ENCODE peak calls at places on chromosomes 11 and 22, in eight cellular contexts. One of them, this sample, is unnamed.

GRCh38 chr22:18057568-18058209 is 20.1 kb upstream of the PEX26 start:
- DNase-seq in left kidney: no peak
- DNase-seq in RWPE1: peak
- DNase-seq in cardiac muscle cell: no peak
- DNase-seq in NCI-H1417: no peak
- DNase-seq in effector memory CD4-positive, alpha-beta T cell: no peak
- DNase-seq in stimulated activated CD4-positive, alpha-beta T cell treated with anti-CD3 and anti-CD28 coated beads, Interleukin-2, amount 100 ng/mL, for 48 hours: no peak
- DNase-seq in CD8-positive, alpha-beta memory T cell: no peak
- DNase-seq in this sample: no peak

GRCh38 chr22:41226728-41227655 is 13.7 kb downstream of the CHADL start:
- DNase-seq in left kidney: no peak
- DNase-seq in CD8-positive, alpha-beta memory T cell: no peak
- DNase-seq in RWPE1: no peak
- DNase-seq in cardiac muscle cell: no peak
- DNase-seq in effector memory CD4-positive, alpha-beta T cell: no peak
- DNase-seq in stimulated activated CD4-positive, alpha-beta T cell treated with anti-CD3 and anti-CD28 coated beads, Interleukin-2, amount 100 ng/mL, for 48 hours: no peak
- DNase-seq in NCI-H1417: no peak
- DNase-seq in this sample: no peak

GRCh38 chr11:124791626-124792341 is 8.4 kb downstream of the MSANTD2 start:
- DNase-seq in NCI-H1417: peak
- DNase-seq in stimulated activated CD4-positive, alpha-beta T cell treated with anti-CD3 and anti-CD28 coated beads, Interleukin-2, amount 100 ng/mL, for 48 hours: no peak
- DNase-seq in effector memory CD4-positive, alpha-beta T cell: no peak
- DNase-seq in RWPE1: no peak
- DNase-seq in CD8-positive, alpha-beta memory T cell: no peak
- DNase-seq in cardiac muscle cell: no peak
- DNase-seq in left kidney: no peak
- DNase-seq in this sample: no peak

GRCh38 chr11:88303037-88303436 is 34.5 kb downstream of the CTSC start:
- DNase-seq in effector memory CD4-positive, alpha-beta T cell: no peak
- DNase-seq in cardiac muscle cell: no peak
- DNase-seq in NCI-H1417: no peak
- DNase-seq in CD8-positive, alpha-beta memory T cell: no peak
- DNase-seq in left kidney: no peak
- DNase-seq in stimulated activated CD4-positive, alpha-beta T cell treated with anti-CD3 and anti-CD28 coated beads, Interleukin-2, amount 100 ng/mL, for 48 hours: no peak
- DNase-seq in RWPE1: no peak
- DNase-seq in this sample: no peak

GRCh38 chr11:38005597-38005996 is 1407.6 kb upstream of the RAG2 start:
- DNase-seq in cardiac muscle cell: no peak
- DNase-seq in stimulated activated CD4-positive, alpha-beta T cell treated with anti-CD3 and anti-CD28 coated beads, Interleukin-2, amount 100 ng/mL, for 48 hours: no peak
- DNase-seq in effector memory CD4-positive, alpha-beta T cell: no peak
- DNase-seq in NCI-H1417: no peak
- DNase-seq in CD8-positive, alpha-beta memory T cell: no peak
- DNase-seq in RWPE1: no peak
- DNase-seq in left kidney: no peak
- DNase-seq in this sample: no peak

GRCh38 chr11:45169310-45170072 is 23.1 kb downstream of the PRDM11 start:
- DNase-seq in CD8-positive, alpha-beta memory T cell: no peak
- DNase-seq in RWPE1: no peak
- DNase-seq in left kidney: no peak
- DNase-seq in NCI-H1417: peak
- DNase-seq in stimulated activated CD4-positive, alpha-beta T cell treated with anti-CD3 and anti-CD28 coated beads, Interleukin-2, amount 100 ng/mL, for 48 hours: no peak
- DNase-seq in effector memory CD4-positive, alpha-beta T cell: no peak
- DNase-seq in cardiac muscle cell: no peak
- DNase-seq in this sample: no peak

GRCh38 chr22:36193171-36193570 is 8.4 kb downstream of the APOL4 start:
- DNase-seq in CD8-positive, alpha-beta memory T cell: no peak
- DNase-seq in NCI-H1417: no peak
- DNase-seq in effector memory CD4-positive, alpha-beta T cell: no peak
- DNase-seq in cardiac muscle cell: no peak
- DNase-seq in left kidney: no peak
- DNase-seq in stimulated activated CD4-positive, alpha-beta T cell treated with anti-CD3 and anti-CD28 coated beads, Interleukin-2, amount 100 ng/mL, for 48 hours: no peak
- DNase-seq in RWPE1: no peak
- DNase-seq in this sample: no peak

GRCh38 chr11:8759634-8760033 is 77.0 kb downstream of the RPL27A start:
- DNase-seq in CD8-positive, alpha-beta memory T cell: no peak
- DNase-seq in cardiac muscle cell: no peak
- DNase-seq in stimulated activated CD4-positive, alpha-beta T cell treated with anti-CD3 and anti-CD28 coated beads, Interleukin-2, amount 100 ng/mL, for 48 hours: no peak
- DNase-seq in effector memory CD4-positive, alpha-beta T cell: no peak
- DNase-seq in NCI-H1417: no peak
- DNase-seq in left kidney: no peak
- DNase-seq in RWPE1: no peak
- DNase-seq in this sample: no peak

GRCh38 chr11:118497831-118498230 is 29.4 kb upstream of the TTC36 start:
- DNase-seq in stimulated activated CD4-positive, alpha-beta T cell treated with anti-CD3 and anti-CD28 coated beads, Interleukin-2, amount 100 ng/mL, for 48 hours: no peak
- DNase-seq in NCI-H1417: no peak
- DNase-seq in cardiac muscle cell: no peak
- DNase-seq in CD8-positive, alpha-beta memory T cell: no peak
- DNase-seq in RWPE1: no peak
- DNase-seq in effector memory CD4-positive, alpha-beta T cell: no peak
- DNase-seq in left kidney: no peak
- DNase-seq in this sample: no peak

GRCh38 chr11:24588075-24588474 is 91.2 kb downstream of the LUZP2 start:
- DNase-seq in NCI-H1417: no peak
- DNase-seq in cardiac muscle cell: no peak
- DNase-seq in CD8-positive, alpha-beta memory T cell: no peak
- DNase-seq in effector memory CD4-positive, alpha-beta T cell: no peak
- DNase-seq in stimulated activated CD4-positive, alpha-beta T cell treated with anti-CD3 and anti-CD28 coated beads, Interleukin-2, amount 100 ng/mL, for 48 hours: no peak
- DNase-seq in RWPE1: peak
- DNase-seq in left kidney: no peak
- DNase-seq in this sample: no peak

GRCh38 chr11:75421902-75422247 is 11.1 kb downstream of the KLHL35 start:
- DNase-seq in RWPE1: no peak
- DNase-seq in CD8-positive, alpha-beta memory T cell: no peak
- DNase-seq in NCI-H1417: no peak
- DNase-seq in cardiac muscle cell: no peak
- DNase-seq in left kidney: no peak
- DNase-seq in stimulated activated CD4-positive, alpha-beta T cell treated with anti-CD3 and anti-CD28 coated beads, Interleukin-2, amount 100 ng/mL, for 48 hours: no peak
- DNase-seq in effector memory CD4-positive, alpha-beta T cell: no peak
- DNase-seq in this sample: no peak

GRCh38 chr22:50027639-50028537 is 15.3 kb upstream of the IL17REL start:
- DNase-seq in CD8-positive, alpha-beta memory T cell: no peak
- DNase-seq in RWPE1: peak
- DNase-seq in left kidney: no peak
- DNase-seq in cardiac muscle cell: no peak
- DNase-seq in NCI-H1417: peak
- DNase-seq in stimulated activated CD4-positive, alpha-beta T cell treated with anti-CD3 and anti-CD28 coated beads, Interleukin-2, amount 100 ng/mL, for 48 hours: peak
- DNase-seq in effector memory CD4-positive, alpha-beta T cell: no peak
- DNase-seq in this sample: no peak

GRCh38 chr22:35467788-35468187 is 67.8 kb downstream of the MCM5 start:
- DNase-seq in effector memory CD4-positive, alpha-beta T cell: no peak
- DNase-seq in NCI-H1417: no peak
- DNase-seq in cardiac muscle cell: peak
- DNase-seq in CD8-positive, alpha-beta memory T cell: no peak
- DNase-seq in stimulated activated CD4-positive, alpha-beta T cell treated with anti-CD3 and anti-CD28 coated beads, Interleukin-2, amount 100 ng/mL, for 48 hours: no peak
- DNase-seq in left kidney: peak
- DNase-seq in RWPE1: no peak
- DNase-seq in this sample: no peak

GRCh38 chr11:130211144-130211543 is 51.6 kb downstream of the ST14 start:
- DNase-seq in left kidney: no peak
- DNase-seq in RWPE1: no peak
- DNase-seq in NCI-H1417: no peak
- DNase-seq in effector memory CD4-positive, alpha-beta T cell: no peak
- DNase-seq in CD8-positive, alpha-beta memory T cell: no peak
- DNase-seq in stimulated activated CD4-positive, alpha-beta T cell treated with anti-CD3 and anti-CD28 coated beads, Interleukin-2, amount 100 ng/mL, for 48 hours: no peak
- DNase-seq in cardiac muscle cell: no peak
- DNase-seq in this sample: no peak

GRCh38 chr11:17423533-17424310 is 35.3 kb upstream of the KCNJ11 start:
- DNase-seq in stimulated activated CD4-positive, alpha-beta T cell treated with anti-CD3 and anti-CD28 coated beads, Interleukin-2, amount 100 ng/mL, for 48 hours: no peak
- DNase-seq in RWPE1: no peak
- DNase-seq in left kidney: no peak
- DNase-seq in CD8-positive, alpha-beta memory T cell: no peak
- DNase-seq in cardiac muscle cell: no peak
- DNase-seq in effector memory CD4-positive, alpha-beta T cell: no peak
- DNase-seq in NCI-H1417: no peak
- DNase-seq in this sample: no peak

GRCh38 chr22:18032455-18033101 is 8.2 kb upstream of the MICAL3 start:
- DNase-seq in NCI-H1417: no peak
- DNase-seq in effector memory CD4-positive, alpha-beta T cell: no peak
- DNase-seq in cardiac muscle cell: no peak
- DNase-seq in CD8-positive, alpha-beta memory T cell: no peak
- DNase-seq in stimulated activated CD4-positive, alpha-beta T cell treated with anti-CD3 and anti-CD28 coated beads, Interleukin-2, amount 100 ng/mL, for 48 hours: no peak
- DNase-seq in RWPE1: peak
- DNase-seq in left kidney: no peak
- DNase-seq in this sample: no peak

GRCh38 chr22:19886605-19887250 is 32.1 kb upstream of the GNB1L start:
- DNase-seq in NCI-H1417: no peak
- DNase-seq in CD8-positive, alpha-beta memory T cell: no peak
- DNase-seq in left kidney: no peak
- DNase-seq in RWPE1: peak
- DNase-seq in effector memory CD4-positive, alpha-beta T cell: no peak
- DNase-seq in stimulated activated CD4-positive, alpha-beta T cell treated with anti-CD3 and anti-CD28 coated beads, Interleukin-2, amount 100 ng/mL, for 48 hours: no peak
- DNase-seq in cardiac muscle cell: no peak
- DNase-seq in this sample: no peak

GRCh38 chr11:102472127-102472526 is 19.6 kb upstream of the TMEM123 start:
- DNase-seq in NCI-H1417: no peak
- DNase-seq in stimulated activated CD4-positive, alpha-beta T cell treated with anti-CD3 and anti-CD28 coated beads, Interleukin-2, amount 100 ng/mL, for 48 hours: no peak
- DNase-seq in cardiac muscle cell: no peak
- DNase-seq in effector memory CD4-positive, alpha-beta T cell: no peak
- DNase-seq in left kidney: no peak
- DNase-seq in RWPE1: no peak
- DNase-seq in CD8-positive, alpha-beta memory T cell: no peak
- DNase-seq in this sample: no peak

GRCh38 chr11:690738-691633 is 4.0 kb downstream of the DEAF1 start:
- DNase-seq in stimulated activated CD4-positive, alpha-beta T cell treated with anti-CD3 and anti-CD28 coated beads, Interleukin-2, amount 100 ng/mL, for 48 hours: no peak
- DNase-seq in RWPE1: no peak
- DNase-seq in cardiac muscle cell: no peak
- DNase-seq in NCI-H1417: no peak
- DNase-seq in left kidney: peak
- DNase-seq in CD8-positive, alpha-beta memory T cell: no peak
- DNase-seq in effector memory CD4-positive, alpha-beta T cell: no peak
- DNase-seq in this sample: no peak

GRCh38 chr22:36538529-36538928 is 9.6 kb upstream of the EIF3D start:
- DNase-seq in effector memory CD4-positive, alpha-beta T cell: no peak
- DNase-seq in stimulated activated CD4-positive, alpha-beta T cell treated with anti-CD3 and anti-CD28 coated beads, Interleukin-2, amount 100 ng/mL, for 48 hours: no peak
- DNase-seq in CD8-positive, alpha-beta memory T cell: no peak
- DNase-seq in left kidney: no peak
- DNase-seq in RWPE1: no peak
- DNase-seq in NCI-H1417: no peak
- DNase-seq in cardiac muscle cell: no peak
- DNase-seq in this sample: no peak

GRCh38 chr11:83046626-83047172 is 25.0 kb downstream of the RAB30 start:
- DNase-seq in RWPE1: no peak
- DNase-seq in stimulated activated CD4-positive, alpha-beta T cell treated with anti-CD3 and anti-CD28 coated beads, Interleukin-2, amount 100 ng/mL, for 48 hours: no peak
- DNase-seq in NCI-H1417: no peak
- DNase-seq in cardiac muscle cell: no peak
- DNase-seq in effector memory CD4-positive, alpha-beta T cell: no peak
- DNase-seq in CD8-positive, alpha-beta memory T cell: no peak
- DNase-seq in left kidney: no peak
- DNase-seq in this sample: no peak

GRCh38 chr11:21133244-21133643 is 463.9 kb downstream of the NELL1 start:
- DNase-seq in RWPE1: no peak
- DNase-seq in cardiac muscle cell: no peak
- DNase-seq in CD8-positive, alpha-beta memory T cell: no peak
- DNase-seq in effector memory CD4-positive, alpha-beta T cell: no peak
- DNase-seq in left kidney: no peak
- DNase-seq in stimulated activated CD4-positive, alpha-beta T cell treated with anti-CD3 and anti-CD28 coated beads, Interleukin-2, amount 100 ng/mL, for 48 hours: no peak
- DNase-seq in NCI-H1417: no peak
- DNase-seq in this sample: no peak

GRCh38 chr11:64924910-64925284 is 408 bp downstream of the PPP2R5B start:
- DNase-seq in RWPE1: peak
- DNase-seq in effector memory CD4-positive, alpha-beta T cell: no peak
- DNase-seq in CD8-positive, alpha-beta memory T cell: no peak
- DNase-seq in stimulated activated CD4-positive, alpha-beta T cell treated with anti-CD3 and anti-CD28 coated beads, Interleukin-2, amount 100 ng/mL, for 48 hours: no peak
- DNase-seq in NCI-H1417: peak
- DNase-seq in cardiac muscle cell: no peak
- DNase-seq in left kidney: peak
- DNase-seq in this sample: no peak

GRCh38 chr11:65355013-65355775 is 643 bp downstream of the TIGD3 start:
- DNase-seq in RWPE1: no peak
- DNase-seq in effector memory CD4-positive, alpha-beta T cell: peak
- DNase-seq in stimulated activated CD4-positive, alpha-beta T cell treated with anti-CD3 and anti-CD28 coated beads, Interleukin-2, amount 100 ng/mL, for 48 hours: no peak
- DNase-seq in cardiac muscle cell: peak
- DNase-seq in CD8-positive, alpha-beta memory T cell: peak
- DNase-seq in left kidney: peak
- DNase-seq in NCI-H1417: peak
- DNase-seq in this sample: peak

GRCh38 chr22:46377566-46378498 is 42.3 kb downstream of the TRMU start:
- DNase-seq in cardiac muscle cell: peak
- DNase-seq in left kidney: peak
- DNase-seq in CD8-positive, alpha-beta memory T cell: no peak
- DNase-seq in stimulated activated CD4-positive, alpha-beta T cell treated with anti-CD3 and anti-CD28 coated beads, Interleukin-2, amount 100 ng/mL, for 48 hours: no peak
- DNase-seq in NCI-H1417: no peak
- DNase-seq in RWPE1: peak
- DNase-seq in effector memory CD4-positive, alpha-beta T cell: no peak
- DNase-seq in this sample: no peak

GRCh38 chr22:26273011-26273675 is 103.9 kb downstream of the SEZ6L start:
- DNase-seq in NCI-H1417: peak
- DNase-seq in CD8-positive, alpha-beta memory T cell: no peak
- DNase-seq in left kidney: no peak
- DNase-seq in RWPE1: no peak
- DNase-seq in stimulated activated CD4-positive, alpha-beta T cell treated with anti-CD3 and anti-CD28 coated beads, Interleukin-2, amount 100 ng/mL, for 48 hours: no peak
- DNase-seq in cardiac muscle cell: no peak
- DNase-seq in effector memory CD4-positive, alpha-beta T cell: no peak
- DNase-seq in this sample: no peak

GRCh38 chr11:131904756-131905155 is 534.3 kb downstream of the NTM start:
- DNase-seq in cardiac muscle cell: no peak
- DNase-seq in NCI-H1417: no peak
- DNase-seq in left kidney: peak
- DNase-seq in RWPE1: no peak
- DNase-seq in CD8-positive, alpha-beta memory T cell: no peak
- DNase-seq in effector memory CD4-positive, alpha-beta T cell: no peak
- DNase-seq in stimulated activated CD4-positive, alpha-beta T cell treated with anti-CD3 and anti-CD28 coated beads, Interleukin-2, amount 100 ng/mL, for 48 hours: no peak
- DNase-seq in this sample: no peak

GRCh38 chr11:14454861-14455632 is 44.6 kb downstream of the COPB1 start:
- DNase-seq in effector memory CD4-positive, alpha-beta T cell: no peak
- DNase-seq in stimulated activated CD4-positive, alpha-beta T cell treated with anti-CD3 and anti-CD28 coated beads, Interleukin-2, amount 100 ng/mL, for 48 hours: no peak
- DNase-seq in CD8-positive, alpha-beta memory T cell: no peak
- DNase-seq in RWPE1: peak
- DNase-seq in NCI-H1417: peak
- DNase-seq in cardiac muscle cell: peak
- DNase-seq in left kidney: peak
- DNase-seq in this sample: no peak

GRCh38 chr11:118612378-118612777 is 5.0 kb downstream of the PHLDB1 start:
- DNase-seq in cardiac muscle cell: no peak
- DNase-seq in stimulated activated CD4-positive, alpha-beta T cell treated with anti-CD3 and anti-CD28 coated beads, Interleukin-2, amount 100 ng/mL, for 48 hours: no peak
- DNase-seq in NCI-H1417: no peak
- DNase-seq in left kidney: peak
- DNase-seq in RWPE1: no peak
- DNase-seq in effector memory CD4-positive, alpha-beta T cell: no peak
- DNase-seq in CD8-positive, alpha-beta memory T cell: no peak
- DNase-seq in this sample: no peak

GRCh38 chr11:15396778-15397177 is 282.1 kb downstream of the INSC start:
- DNase-seq in CD8-positive, alpha-beta memory T cell: no peak
- DNase-seq in cardiac muscle cell: no peak
- DNase-seq in stimulated activated CD4-positive, alpha-beta T cell treated with anti-CD3 and anti-CD28 coated beads, Interleukin-2, amount 100 ng/mL, for 48 hours: no peak
- DNase-seq in effector memory CD4-positive, alpha-beta T cell: no peak
- DNase-seq in RWPE1: no peak
- DNase-seq in left kidney: no peak
- DNase-seq in NCI-H1417: no peak
- DNase-seq in this sample: no peak

GRCh38 chr22:42324991-42325710 is 54.7 kb upstream of the TCF20 start:
- DNase-seq in effector memory CD4-positive, alpha-beta T cell: no peak
- DNase-seq in RWPE1: no peak
- DNase-seq in NCI-H1417: peak
- DNase-seq in cardiac muscle cell: no peak
- DNase-seq in CD8-positive, alpha-beta memory T cell: no peak
- DNase-seq in left kidney: no peak
- DNase-seq in stimulated activated CD4-positive, alpha-beta T cell treated with anti-CD3 and anti-CD28 coated beads, Interleukin-2, amount 100 ng/mL, for 48 hours: no peak
- DNase-seq in this sample: no peak

GRCh38 chr22:31742115-31742514 is 7.8 kb downstream of the PRR14L start:
- DNase-seq in NCI-H1417: no peak
- DNase-seq in RWPE1: no peak
- DNase-seq in cardiac muscle cell: no peak
- DNase-seq in left kidney: no peak
- DNase-seq in CD8-positive, alpha-beta memory T cell: no peak
- DNase-seq in stimulated activated CD4-positive, alpha-beta T cell treated with anti-CD3 and anti-CD28 coated beads, Interleukin-2, amount 100 ng/mL, for 48 hours: no peak
- DNase-seq in effector memory CD4-positive, alpha-beta T cell: no peak
- DNase-seq in this sample: no peak

GRCh38 chr22:47100019-47100418 is 337.6 kb downstream of the TBC1D22A start:
- DNase-seq in stimulated activated CD4-positive, alpha-beta T cell treated with anti-CD3 and anti-CD28 coated beads, Interleukin-2, amount 100 ng/mL, for 48 hours: no peak
- DNase-seq in cardiac muscle cell: no peak
- DNase-seq in RWPE1: no peak
- DNase-seq in left kidney: no peak
- DNase-seq in NCI-H1417: no peak
- DNase-seq in CD8-positive, alpha-beta memory T cell: no peak
- DNase-seq in effector memory CD4-positive, alpha-beta T cell: no peak
- DNase-seq in this sample: no peak

GRCh38 chr11:110141812-110142211 is 48.6 kb downstream of the ZC3H12C start:
- DNase-seq in left kidney: no peak
- DNase-seq in cardiac muscle cell: no peak
- DNase-seq in stimulated activated CD4-positive, alpha-beta T cell treated with anti-CD3 and anti-CD28 coated beads, Interleukin-2, amount 100 ng/mL, for 48 hours: no peak
- DNase-seq in CD8-positive, alpha-beta memory T cell: no peak
- DNase-seq in NCI-H1417: no peak
- DNase-seq in effector memory CD4-positive, alpha-beta T cell: no peak
- DNase-seq in RWPE1: no peak
- DNase-seq in this sample: no peak

This sample was measured in NCI-H2107.